ENCODE peak calls at places on chromosome 4, in five cellular contexts. One of them, this sample, is unnamed.

GRCh38 chr4:152176627-152177214 is 359.2 kb downstream of the FBXW7 start:
- DNase-seq in left lung: no peak
- DNase-seq in MM.1S: no peak
- DNase-seq in bronchial epithelial cell: peak; percentile 21
- DNase-seq in BE2C: no peak
- DNase-seq in this sample: no peak

GRCh38 chr4:8721621-8722020 is 129.1 kb downstream of the CPZ start:
- DNase-seq in left lung: no peak
- DNase-seq in MM.1S: no peak
- DNase-seq in bronchial epithelial cell: no peak
- DNase-seq in BE2C: no peak
- DNase-seq in this sample: no peak

GRCh38 chr4:35063171-35063570 is 1181.1 kb downstream of the ARAP2 start:
- DNase-seq in left lung: no peak
- DNase-seq in MM.1S: no peak
- DNase-seq in bronchial epithelial cell: no peak
- DNase-seq in BE2C: no peak
- DNase-seq in this sample: no peak

GRCh38 chr4:1080961-1081688 is 32.2 kb downstream of the RNF212 start:
- DNase-seq in left lung: no peak
- DNase-seq in MM.1S: no peak
- DNase-seq in bronchial epithelial cell: peak; percentile 93
- DNase-seq in BE2C: peak; percentile 24
- DNase-seq in this sample: no peak

GRCh38 chr4:176357359-176358082 is 37.8 kb downstream of the SPCS3 start:
- DNase-seq in left lung: no peak
- DNase-seq in MM.1S: peak; percentile 91
- DNase-seq in bronchial epithelial cell: no peak
- DNase-seq in BE2C: no peak
- DNase-seq in this sample: no peak

GRCh38 chr4:40325406-40326019 is 9.6 kb upstream of the CHRNA9 start:
- DNase-seq in left lung: no peak
- DNase-seq in MM.1S: peak; percentile 82
- DNase-seq in bronchial epithelial cell: peak; percentile 68
- DNase-seq in BE2C: peak; percentile 61
- DNase-seq in this sample: no peak

GRCh38 chr4:123450393-123450792 is 53.8 kb downstream of the SPRY1 start:
- DNase-seq in left lung: no peak
- DNase-seq in MM.1S: no peak
- DNase-seq in bronchial epithelial cell: no peak
- DNase-seq in BE2C: no peak
- DNase-seq in this sample: no peak

GRCh38 chr4:37825943-37826281 is 574 bp upstream of the PGM2 start:
- DNase-seq in left lung: no peak
- DNase-seq in MM.1S: no peak
- DNase-seq in bronchial epithelial cell: no peak
- DNase-seq in BE2C: peak; percentile 7
- DNase-seq in this sample: no peak

GRCh38 chr4:137474711-137475301 is 57.5 kb downstream of the PCDH18 start:
- DNase-seq in left lung: no peak
- DNase-seq in MM.1S: no peak
- DNase-seq in bronchial epithelial cell: no peak
- DNase-seq in BE2C: peak; percentile 81
- DNase-seq in this sample: no peak

GRCh38 chr4:78186597-78187543 is 129.7 kb downstream of the FRAS1 start:
- DNase-seq in left lung: no peak
- DNase-seq in MM.1S: no peak
- DNase-seq in bronchial epithelial cell: no peak
- DNase-seq in BE2C: no peak
- DNase-seq in this sample: no peak

GRCh38 chr4:119024102-119024501 is 111.5 kb upstream of the MYOZ2 start:
- DNase-seq in left lung: no peak
- DNase-seq in MM.1S: no peak
- DNase-seq in bronchial epithelial cell: no peak
- DNase-seq in BE2C: no peak
- DNase-seq in this sample: no peak

GRCh38 chr4:77433102-77433733 is 172.4 kb upstream of the CXCL13 start:
- DNase-seq in left lung: no peak
- DNase-seq in MM.1S: peak; percentile 87
- DNase-seq in bronchial epithelial cell: peak; percentile 64
- DNase-seq in BE2C: peak; percentile 13
- DNase-seq in this sample: no peak

GRCh38 chr4:81638698-81639097 is 167.0 kb upstream of the RASGEF1B start:
- DNase-seq in left lung: no peak
- DNase-seq in MM.1S: no peak
- DNase-seq in bronchial epithelial cell: no peak
- DNase-seq in BE2C: no peak
- DNase-seq in this sample: no peak

GRCh38 chr4:853416-853781 is 27.5 kb upstream of the CPLX1 start:
- DNase-seq in left lung: no peak
- DNase-seq in MM.1S: no peak
- DNase-seq in bronchial epithelial cell: no peak
- DNase-seq in BE2C: no peak
- DNase-seq in this sample: no peak

GRCh38 chr4:152999376-153000067 is 63.4 kb downstream of the FHDC1 start:
- DNase-seq in left lung: no peak
- DNase-seq in MM.1S: no peak
- DNase-seq in bronchial epithelial cell: no peak
- DNase-seq in BE2C: no peak
- DNase-seq in this sample: no peak

GRCh38 chr4:1019726-1020470 is 8.5 kb downstream of the FGFRL1 start:
- DNase-seq in left lung: no peak
- DNase-seq in MM.1S: no peak
- DNase-seq in bronchial epithelial cell: no peak
- DNase-seq in BE2C: no peak
- DNase-seq in this sample: no peak

GRCh38 chr4:58665649-58666048 is 1555.5 kb upstream of the IGFBP7 start:
- DNase-seq in left lung: no peak
- DNase-seq in MM.1S: no peak
- DNase-seq in bronchial epithelial cell: no peak
- DNase-seq in BE2C: no peak
- DNase-seq in this sample: no peak

GRCh38 chr4:172042714-172043114 is 229.5 kb downstream of the GALNTL6 start:
- DNase-seq in left lung: no peak
- DNase-seq in MM.1S: no peak
- DNase-seq in bronchial epithelial cell: peak; percentile 40
- DNase-seq in BE2C: peak; percentile 17
- DNase-seq in this sample: no peak

GRCh38 chr4:53529025-53529424 is 62.3 kb downstream of the LNX1 start:
- DNase-seq in left lung: no peak
- DNase-seq in MM.1S: no peak
- DNase-seq in bronchial epithelial cell: no peak
- DNase-seq in BE2C: no peak
- DNase-seq in this sample: no peak

DNA sequence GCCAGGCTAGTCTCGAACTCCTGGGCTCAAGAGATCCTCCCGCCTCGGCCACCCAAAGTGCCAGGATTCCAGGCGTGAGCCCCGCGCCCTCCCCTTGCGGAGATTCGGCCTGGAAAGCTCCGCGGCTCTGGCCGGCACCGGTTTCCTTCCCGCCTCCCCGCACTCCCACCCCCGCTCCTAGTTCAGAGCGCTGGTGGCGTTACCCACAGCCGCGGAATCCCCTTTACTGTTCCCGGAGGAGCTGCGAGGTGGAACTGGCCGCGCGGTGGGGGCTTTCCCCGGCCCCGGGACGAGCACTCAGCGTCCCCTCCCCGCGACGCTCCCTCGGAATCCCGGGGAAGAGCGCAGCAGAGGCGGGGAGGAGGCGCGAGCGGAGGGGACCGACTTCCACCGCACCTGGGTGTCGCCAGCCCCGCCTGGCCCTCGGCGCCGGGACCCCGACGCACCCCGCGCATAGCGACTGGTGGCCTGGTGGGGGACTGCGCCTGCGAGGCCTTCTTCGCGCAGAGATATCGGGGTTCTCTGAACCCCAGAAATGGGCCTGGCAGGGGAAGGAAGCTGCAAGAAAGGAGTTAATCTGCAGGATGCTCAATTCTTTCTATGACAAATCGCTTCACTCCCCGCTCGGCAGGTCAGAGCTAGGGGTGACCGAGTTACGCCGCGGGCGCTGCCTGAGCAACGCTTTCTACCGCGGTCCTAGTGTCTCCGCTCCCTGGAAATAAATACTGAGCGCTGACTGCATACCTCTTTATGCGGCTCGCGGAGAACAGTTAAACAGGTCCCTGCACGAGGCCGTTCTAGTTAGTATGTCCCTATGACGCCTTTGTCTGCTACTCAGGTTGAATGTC is 14.6 kb upstream of the SLC25A4 start:
- DNase-seq in left lung: no peak
- DNase-seq in MM.1S: no peak
- DNase-seq in bronchial epithelial cell: peak; percentile 52
- DNase-seq in BE2C: peak; percentile 36
- DNase-seq in this sample: peak; percentile 56
- TF ChIP-seq CTCF in left lung: no peak
- TF ChIP-seq CTCF in MM.1S: no peak
- TF ChIP-seq CTCF in bronchial epithelial cell: peak; percentile 3
- TF ChIP-seq CTCF in BE2C: peak; percentile 18
- TF ChIP-seq CTCF in this sample: peak; percentile 35

GRCh38 chr4:155241664-155242063 is 33.2 kb downstream of the NPY2R start:
- DNase-seq in left lung: no peak
- DNase-seq in MM.1S: no peak
- DNase-seq in bronchial epithelial cell: no peak
- DNase-seq in BE2C: no peak
- DNase-seq in this sample: no peak
- TF ChIP-seq CTCF in left lung: no peak
- TF ChIP-seq CTCF in MM.1S: no peak
- TF ChIP-seq CTCF in bronchial epithelial cell: no peak
- TF ChIP-seq CTCF in BE2C: no peak
- TF ChIP-seq CTCF in this sample: no peak

DNA sequence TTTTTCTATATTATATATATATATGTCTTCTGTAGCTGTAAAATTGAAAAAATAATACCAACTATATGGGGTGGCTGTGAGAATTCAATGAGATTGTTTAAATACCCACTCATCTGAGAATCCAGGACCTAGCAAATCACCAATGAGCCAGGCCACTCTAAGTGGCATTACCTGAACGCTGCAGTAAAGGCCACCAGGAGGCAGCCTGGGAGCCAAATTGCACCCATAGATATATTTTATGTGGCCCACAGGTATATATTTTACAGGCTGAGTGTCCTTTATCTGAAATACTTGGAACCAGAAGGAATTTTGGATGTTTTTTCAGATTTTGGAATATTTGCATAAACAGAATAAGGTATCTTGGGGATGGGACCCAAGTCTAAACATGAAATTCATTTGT is 58.2 kb upstream of the C4orf50 start:
- DNase-seq in left lung: no peak
- DNase-seq in MM.1S: no peak
- DNase-seq in bronchial epithelial cell: no peak
- DNase-seq in BE2C: no peak
- DNase-seq in this sample: no peak
- TF ChIP-seq CTCF in left lung: no peak
- TF ChIP-seq CTCF in MM.1S: peak; percentile 31
- TF ChIP-seq CTCF in bronchial epithelial cell: no peak
- TF ChIP-seq CTCF in BE2C: peak; percentile 58
- TF ChIP-seq CTCF in this sample: no peak

DNA sequence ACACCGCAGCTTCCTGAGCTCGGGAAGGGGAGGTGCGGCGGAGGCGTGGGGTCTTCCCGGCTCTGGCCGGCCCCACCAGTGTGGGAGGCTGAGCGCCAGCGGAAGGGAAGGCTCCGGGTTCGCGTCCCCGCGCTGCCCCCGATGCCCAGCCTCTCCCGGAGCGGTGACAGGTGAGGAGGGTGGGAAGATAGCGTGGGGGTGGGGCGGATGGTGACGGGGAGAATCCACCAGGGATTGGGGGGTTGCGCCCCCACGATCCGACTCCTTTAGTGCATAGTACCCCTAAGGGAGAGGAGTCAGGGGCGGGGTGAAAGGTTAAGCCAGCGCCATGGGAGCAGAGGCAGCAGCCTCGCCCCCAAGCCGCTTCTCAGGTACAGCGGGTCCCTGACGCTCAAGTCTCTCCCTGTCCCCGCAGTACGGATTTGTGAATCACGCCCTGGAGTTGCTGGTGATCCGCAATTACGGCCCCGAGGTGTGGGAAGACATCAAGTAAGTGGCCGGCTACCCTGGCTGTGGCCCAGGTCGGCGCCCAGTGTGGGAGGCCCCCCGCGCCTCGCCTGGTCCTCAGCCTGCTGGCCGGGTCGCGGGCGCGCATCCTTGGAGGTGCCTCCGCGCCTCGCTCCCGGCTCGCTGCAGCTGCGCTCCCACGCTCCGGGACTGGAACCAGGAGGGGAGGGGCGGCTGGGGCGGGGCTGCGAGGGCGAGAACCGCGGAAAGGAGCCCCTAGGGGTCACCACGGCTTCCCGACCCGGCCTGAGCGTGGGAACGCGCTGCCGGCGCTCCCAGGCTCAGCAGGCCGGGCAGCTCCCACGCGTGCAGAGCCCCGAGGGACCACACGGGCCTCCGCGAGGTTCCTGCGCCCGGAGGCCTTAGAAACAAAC is 791 bp downstream of the GUCY1B1 start:
- DNase-seq in left lung: peak; percentile 47
- DNase-seq in MM.1S: peak; percentile 23
- DNase-seq in bronchial epithelial cell: no peak
- DNase-seq in BE2C: peak; percentile 77
- DNase-seq in this sample: peak; percentile 59
- TF ChIP-seq CTCF in left lung: peak; percentile 19
- TF ChIP-seq CTCF in MM.1S: no peak
- TF ChIP-seq CTCF in bronchial epithelial cell: no peak
- TF ChIP-seq CTCF in BE2C: no peak
- TF ChIP-seq CTCF in this sample: peak; percentile 17

This sample was measured in mesothelial cell of epicardium.